ENCODE peak calls at places on chromosomes 16 and 17, in five cellular contexts. B is foreskin keratinocyte, X is ascending aorta, V is tibial nerve, H is RWPE1. I is an unnamed sample.

GRCh38 chr16:67147437-67148140 is 3.2 kb downstream of the B3GNT9 start:
- DNase-seq in B (no peak), X (no peak), V (no peak), H (no peak), I (no peak)

GRCh38 chr16:2040450-2041105 is 7.1 kb downstream of the NTHL1 start:
- DNase-seq in B (no peak), X (no peak), V (no peak), H (no peak), I (peak; percentile 55)

GRCh38 chr17:1043601-1044251 is 46.8 kb downstream of the TIMM22 start:
- DNase-seq in B (no peak), X (no peak), V (no peak), H (no peak), I (no peak)

GRCh38 chr17:15123593-15124590 is 141.2 kb downstream of the PMP22 start:
- DNase-seq in B (peak; percentile 8), X (no peak), V (no peak), H (no peak), I (no peak)

GRCh38 chr17:76726766-76727718 is at the start of gene METTL23:
- DNase-seq in B (no peak), X (no peak), V (peak; percentile 71), H (peak; percentile 80), I (peak; percentile 86)

GRCh38 chr17:50106393-50107131 is 11.4 kb downstream of the PDK2 start:
- DNase-seq in B (no peak), X (no peak), V (no peak), H (no peak), I (no peak)

GRCh38 chr16:48559462-48560211 is 50.3 kb downstream of the N4BP1 start:
- DNase-seq in B (no peak), X (no peak), V (no peak), H (no peak), I (no peak)

GRCh38 chr16:87380403-87380802 is 3.2 kb downstream of the FBXO31 start:
- DNase-seq in B (no peak), X (no peak), V (no peak), H (no peak), I (no peak)

GRCh38 chr16:63752347-63752746 is 1369.5 kb downstream of the CDH11 start:
- DNase-seq in B (no peak), X (no peak), V (no peak), H (no peak), I (no peak)

GRCh38 chr17:39400547-39401411 is 647 bp downstream of the FBXL20 start:
- DNase-seq in B (no peak), X (no peak), V (no peak), H (peak; percentile 22), I (peak; percentile 26)

GRCh38 chr17:48051706-48052486 is 3.7 kb downstream of the NFE2L1 start:
- DNase-seq in B (no peak), X (no peak), V (peak; percentile 34), H (peak; percentile 67), I (no peak)

GRCh38 chr17:82157046-82158035 is 55.3 kb downstream of the CCDC57 start:
- DNase-seq in B (no peak), X (no peak), V (no peak), H (no peak), I (peak; percentile 74)

GRCh38 chr17:17928422-17929386 is 43.5 kb downstream of the TOM1L2 start:
- DNase-seq in B (no peak), X (no peak), V (no peak), H (no peak), I (no peak)

GRCh38 chr17:16991349-16992009 is 19.6 kb upstream of the TNFRSF13B start:
- DNase-seq in B (no peak), X (no peak), V (peak; percentile 73), H (peak; percentile 69), I (peak; percentile 91)

GRCh38 chr17:5126719-5127488 is 11.1 kb downstream of the USP6 start:
- DNase-seq in B (no peak), X (no peak), V (no peak), H (no peak), I (peak; percentile 46)

GRCh38 chr17:19331134-19331533 is 31.4 kb downstream of the B9D1 start:
- DNase-seq in B (peak; percentile 41), X (no peak), V (no peak), H (no peak), I (no peak)

GRCh38 chr17:4500188-4500565 is 1.5 kb downstream of the SPNS2 start:
- DNase-seq in B (no peak), X (no peak), V (no peak), H (no peak), I (no peak)

GRCh38 chr16:19106625-19107020 is 7.1 kb upstream of the ITPRIPL2 start:
- DNase-seq in B (no peak), X (no peak), V (no peak), H (no peak), I (no peak)

GRCh38 chr16:754208-755097 is 6.1 kb upstream of the MSLN start:
- DNase-seq in B (no peak), X (no peak), V (no peak), H (no peak), I (peak; percentile 32)

GRCh38 chr16:23986455-23986854 is 150.7 kb downstream of the PRKCB start:
- DNase-seq in B (no peak), X (no peak), V (no peak), H (no peak), I (no peak)

GRCh38 chr16:14179116-14179515 is 108.0 kb downstream of the MRTFB start:
- DNase-seq in B (peak; percentile 20), X (no peak), V (no peak), H (no peak), I (no peak)

GRCh38 chr16:318628-319027 is 33.9 kb downstream of the AXIN1 start:
- DNase-seq in B (no peak), X (no peak), V (no peak), H (no peak), I (peak; percentile 69)

GRCh38 chr16:27991876-27992275 is 71.6 kb downstream of the GSG1L start:
- DNase-seq in B (no peak), X (no peak), V (no peak), H (no peak), I (no peak)

GRCh38 chr17:49513044-49513395 is 17.9 kb downstream of the NGFR start:
- DNase-seq in B (no peak), X (no peak), V (no peak), H (no peak), I (no peak)

GRCh38 chr16:12225816-12226480 is 249.4 kb downstream of the SNX29 start:
- DNase-seq in B (no peak), X (no peak), V (no peak), H (no peak), I (no peak)

GRCh38 chr17:8220783-8221662 is 10.6 kb upstream of the AURKB start:
- DNase-seq in B (peak; percentile 81), X (peak; percentile 80), V (peak; percentile 96), H (peak; percentile 88), I (peak; percentile 92)

GRCh38 chr16:4909825-4910224 is 27.1 kb downstream of the PPL start:
- DNase-seq in B (no peak), X (no peak), V (no peak), H (no peak), I (no peak)

GRCh38 chr16:11258553-11259287 is 2.7 kb upstream of the SOCS1 start:
- DNase-seq in B (no peak), X (no peak), V (no peak), H (no peak), I (no peak)

GRCh38 chr17:35023538-35023937 is 40.0 kb downstream of the RFFL start:
- DNase-seq in B (peak; percentile 66), X (no peak), V (no peak), H (no peak), I (no peak)
- H3K27ac ChIP-seq in B (no peak overlapping the region), X (peak overlapping the region; percentile 92), V (no peak overlapping the region), H (peak overlapping the region; percentile 71), I (peak overlapping the region; percentile 91)

GRCh38 chr17:64920419-64921172 is 1.3 kb upstream of the LRRC37A3 start:
- DNase-seq in B (no peak), X (no peak), V (no peak), H (no peak), I (no peak)

DNA sequence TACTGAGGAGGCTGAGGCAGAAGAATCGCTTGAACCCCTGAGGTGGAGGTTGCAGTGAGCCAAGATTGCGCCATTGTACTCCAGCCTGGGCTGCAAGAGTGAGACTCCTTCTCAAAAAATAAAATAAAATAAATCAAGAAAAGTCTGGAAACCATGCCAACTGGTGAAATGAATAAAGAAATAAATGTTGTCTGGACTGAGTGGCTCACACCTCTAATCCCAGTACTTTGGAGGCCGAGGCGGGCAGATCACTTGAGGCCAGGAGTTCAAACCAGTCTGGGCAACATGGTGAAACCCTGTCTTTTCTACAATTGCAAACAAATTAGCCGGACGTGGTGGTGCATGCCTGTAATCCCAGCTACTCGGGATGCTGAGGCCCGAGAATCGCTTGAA is 744 bp upstream of the LRRC37A3 start:
- DNase-seq in B (no peak), X (no peak), V (no peak), H (no peak), I (no peak)
- H3K27ac ChIP-seq in B (no peak overlapping the region), X (peak overlapping the region; percentile 89), V (peak overlapping the region; percentile 89), H (peak overlapping the region; percentile 92), I (peak overlapping the region; percentile 99)

GRCh38 chr17:31003225-31003866 is 32.5 kb downstream of the RNF135 start:
- DNase-seq in B (no peak), X (no peak), V (no peak), H (no peak), I (no peak)

GRCh38 chr17:31008374-31009035 is 37.7 kb downstream of the RNF135 start:
- DNase-seq in B (peak; percentile 8), X (no peak), V (no peak), H (peak; percentile 50), I (peak; percentile 71)

GRCh38 chr17:31004160-31004559 is 33.3 kb downstream of the RNF135 start:
- DNase-seq in B (no peak), X (no peak), V (no peak), H (no peak), I (no peak)

GRCh38 chr17:31002047-31002446 is 31.2 kb downstream of the RNF135 start:
- DNase-seq in B (no peak), X (no peak), V (no peak), H (no peak), I (no peak)

GRCh38 chr17:31007695-31008373 is 37.0 kb downstream of the RNF135 start:
- DNase-seq in B (no peak), X (no peak), V (no peak), H (no peak), I (no peak)
- H3K27ac ChIP-seq in B (no peak overlapping the region), X (peak overlapping the region; percentile 97), V (peak overlapping the region; percentile 47), H (peak overlapping the region; percentile 21), I (peak overlapping the region; percentile 91)

DNA sequence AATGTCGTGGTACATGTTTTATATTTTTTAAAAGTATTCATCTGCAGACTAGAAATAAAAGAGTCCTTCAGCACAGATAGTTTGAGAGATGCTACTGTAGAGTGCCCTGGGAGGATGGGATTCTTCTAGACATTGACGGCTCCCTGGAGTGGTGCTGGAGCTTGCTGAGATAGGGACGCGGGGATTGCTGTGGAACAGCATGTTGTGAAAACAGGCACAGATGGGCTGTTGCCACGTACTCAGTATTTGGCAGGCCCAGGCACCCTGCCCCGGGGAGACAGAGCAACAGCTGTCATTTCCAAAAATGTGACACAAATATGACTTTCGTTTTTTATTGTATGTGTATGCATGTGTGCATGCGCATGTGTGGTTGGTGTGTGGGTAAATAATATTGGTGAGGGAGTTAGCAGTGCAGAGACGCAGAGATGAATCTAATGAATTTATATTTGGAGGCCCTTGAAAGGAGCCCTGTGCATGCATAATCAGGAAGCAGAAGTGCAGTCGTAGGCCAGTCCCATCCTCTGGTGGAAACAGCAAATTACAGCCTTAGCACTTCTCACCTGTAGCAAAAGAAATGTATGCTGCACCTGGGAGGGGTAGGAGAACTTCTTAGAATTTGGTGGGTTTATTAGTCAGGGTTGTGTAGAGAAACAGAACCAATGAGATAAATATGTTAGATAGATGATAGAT is 6.2 kb upstream of the ABCA8 start:
- DNase-seq in B (no peak), X (no peak), V (peak; percentile 17), H (no peak), I (no peak)
- H3K27ac ChIP-seq in B (no peak overlapping the region), X (no peak overlapping the region), V (no peak overlapping the region), H (no peak overlapping the region), I (no peak overlapping the region)

I was measured in upper lobe of left lung.